ENCODE peak calls at places on chromosome 15, in five cellular contexts. One of them, this sample, is unnamed.

GRCh38 chr15:43775411-43775965 is 1.3 kb downstream of the ELL3 start:
- DNase-seq in K562: no peak
- DNase-seq in H1: peak; percentile 31
- DNase-seq in HepG2: peak; percentile 79
- DNase-seq in GM12878: no peak
- DNase-seq in this sample: no peak

GRCh38 chr15:40787991-40788390 is 18.2 kb downstream of the C15orf62 start:
- DNase-seq in K562: no peak
- DNase-seq in H1: no peak
- DNase-seq in HepG2: no peak
- DNase-seq in GM12878: no peak
- DNase-seq in this sample: no peak

GRCh38 chr15:51071609-51072008 is 23.1 kb downstream of the TNFAIP8L3 start:
- DNase-seq in K562: no peak
- DNase-seq in H1: no peak
- DNase-seq in HepG2: no peak
- DNase-seq in GM12878: no peak
- DNase-seq in this sample: no peak

GRCh38 chr15:70526974-70527325 is 236.4 kb downstream of the UACA start:
- DNase-seq in K562: no peak
- DNase-seq in H1: no peak
- DNase-seq in HepG2: no peak
- DNase-seq in GM12878: no peak
- DNase-seq in this sample: no peak

GRCh38 chr15:68412218-68412617 is 19.7 kb downstream of the ITGA11 start:
- DNase-seq in K562: no peak
- DNase-seq in H1: no peak
- DNase-seq in HepG2: no peak
- DNase-seq in GM12878: no peak
- DNase-seq in this sample: no peak

GRCh38 chr15:100862162-100862561 is 17.5 kb upstream of the ALDH1A3 start:
- DNase-seq in K562: no peak
- DNase-seq in H1: no peak
- DNase-seq in HepG2: no peak
- DNase-seq in GM12878: no peak
- DNase-seq in this sample: no peak

GRCh38 chr15:33910741-33911140 is 57.6 kb upstream of the CHRM5 start:
- DNase-seq in K562: no peak
- DNase-seq in H1: no peak
- DNase-seq in HepG2: no peak
- DNase-seq in GM12878: no peak
- DNase-seq in this sample: no peak

GRCh38 chr15:88509964-88510363 is 36.5 kb downstream of the DET1 start:
- DNase-seq in K562: no peak
- DNase-seq in H1: no peak
- DNase-seq in HepG2: no peak
- DNase-seq in GM12878: no peak
- DNase-seq in this sample: no peak

GRCh38 chr15:28786521-28786920 is 61.9 kb downstream of the GOLGA6L7 start:
- DNase-seq in K562: no peak
- DNase-seq in H1: no peak
- DNase-seq in HepG2: no peak
- DNase-seq in GM12878: no peak
- DNase-seq in this sample: no peak

GRCh38 chr15:90079619-90080559 is 22.4 kb downstream of the IDH2 start:
- DNase-seq in K562: no peak
- DNase-seq in H1: no peak
- DNase-seq in HepG2: no peak
- DNase-seq in GM12878: no peak
- DNase-seq in this sample: no peak
- TF ChIP-seq GABPA in K562: no peak
- TF ChIP-seq GABPA in H1: no peak
- TF ChIP-seq GABPA in HepG2: no peak
- TF ChIP-seq GABPA in GM12878: no peak
- TF ChIP-seq GABPA in this sample: no peak

GRCh38 chr15:63288342-63288741 is 10.9 kb downstream of the APH1B start:
- DNase-seq in K562: no peak
- DNase-seq in H1: no peak
- DNase-seq in HepG2: no peak
- DNase-seq in GM12878: no peak
- DNase-seq in this sample: no peak
- TF ChIP-seq GABPA in K562: no peak
- TF ChIP-seq GABPA in H1: no peak
- TF ChIP-seq GABPA in HepG2: no peak
- TF ChIP-seq GABPA in GM12878: no peak
- TF ChIP-seq GABPA in this sample: no peak

GRCh38 chr15:71788646-71789579 is 21.4 kb upstream of the NR2E3 start:
- DNase-seq in K562: no peak
- DNase-seq in H1: no peak
- DNase-seq in HepG2: no peak
- DNase-seq in GM12878: no peak
- DNase-seq in this sample: no peak
- TF ChIP-seq GABPA in K562: peak; percentile 9
- TF ChIP-seq GABPA in H1: no peak
- TF ChIP-seq GABPA in HepG2: no peak
- TF ChIP-seq GABPA in GM12878: no peak
- TF ChIP-seq GABPA in this sample: no peak

DNA sequence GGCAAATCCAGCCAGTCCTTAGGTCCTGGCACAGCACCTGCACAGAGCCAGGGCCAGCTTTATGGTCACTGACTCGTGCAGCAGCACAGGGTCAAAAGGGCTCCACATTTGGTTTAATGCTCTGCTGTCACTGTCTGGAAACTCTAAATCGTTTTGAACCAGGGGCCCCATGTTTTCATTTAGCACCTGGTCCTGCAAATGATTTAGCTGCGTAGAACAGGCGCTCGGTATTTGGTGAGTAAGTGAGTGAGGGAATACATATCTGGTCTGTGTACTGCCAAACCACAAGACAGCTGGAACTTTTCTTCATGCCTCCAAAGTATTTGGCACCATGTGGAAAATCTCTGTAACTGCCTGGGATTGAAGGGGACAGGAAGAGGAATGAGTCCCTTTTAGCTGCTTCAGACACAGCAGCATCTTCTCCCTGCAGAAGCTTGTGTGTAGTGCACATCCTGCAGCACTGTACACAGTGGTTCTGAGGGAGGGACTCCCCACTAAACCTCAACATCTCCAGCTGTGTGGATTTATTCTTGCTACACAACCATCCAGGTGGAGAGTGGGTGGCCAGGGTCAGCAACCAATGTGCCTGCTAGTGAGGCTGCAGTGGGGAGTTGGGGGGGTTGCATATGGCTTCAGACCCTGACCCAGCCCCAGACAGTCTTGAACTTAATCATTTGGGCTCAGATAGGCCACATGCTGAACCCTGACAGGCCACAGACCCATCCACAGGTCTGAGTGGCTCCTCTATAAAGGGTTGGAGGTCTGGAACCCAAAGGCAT is 1.1 kb downstream of the SH2D7 start:
- DNase-seq in K562: no peak
- DNase-seq in H1: no peak
- DNase-seq in HepG2: no peak
- DNase-seq in GM12878: no peak
- DNase-seq in this sample: no peak
- TF ChIP-seq GABPA in K562: no peak
- TF ChIP-seq GABPA in H1: no peak
- TF ChIP-seq GABPA in HepG2: no peak
- TF ChIP-seq GABPA in GM12878: no peak
- TF ChIP-seq GABPA in this sample: no peak

GRCh38 chr15:63461230-63461629 is 43.2 kb upstream of the USP3 start:
- DNase-seq in K562: no peak
- DNase-seq in H1: peak; percentile 56
- DNase-seq in HepG2: peak; percentile 35
- DNase-seq in GM12878: no peak
- DNase-seq in this sample: no peak

GRCh38 chr15:63460210-63461135 is 43.9 kb upstream of the USP3 start:
- DNase-seq in K562: no peak
- DNase-seq in H1: no peak
- DNase-seq in HepG2: no peak
- DNase-seq in GM12878: no peak
- DNase-seq in this sample: no peak

GRCh38 chr15:63463030-63463429 is 41.4 kb upstream of the USP3 start:
- DNase-seq in K562: no peak
- DNase-seq in H1: no peak
- DNase-seq in HepG2: no peak
- DNase-seq in GM12878: no peak
- DNase-seq in this sample: no peak

GRCh38 chr15:63463793-63464192 is 40.6 kb upstream of the USP3 start:
- DNase-seq in K562: no peak
- DNase-seq in H1: no peak
- DNase-seq in HepG2: no peak
- DNase-seq in GM12878: no peak
- DNase-seq in this sample: no peak

GRCh38 chr15:63462053-63462452 is 42.3 kb upstream of the USP3 start:
- DNase-seq in K562: no peak
- DNase-seq in H1: no peak
- DNase-seq in HepG2: no peak
- DNase-seq in GM12878: no peak
- DNase-seq in this sample: no peak
- TF ChIP-seq GABPA in K562: no peak
- TF ChIP-seq GABPA in H1: no peak
- TF ChIP-seq GABPA in HepG2: no peak
- TF ChIP-seq GABPA in GM12878: no peak
- TF ChIP-seq GABPA in this sample: no peak

GRCh38 chr15:65383456-65383855 is 5.7 kb upstream of the IGDCC3 start:
- DNase-seq in K562: no peak
- DNase-seq in H1: no peak
- DNase-seq in HepG2: no peak
- DNase-seq in GM12878: no peak
- DNase-seq in this sample: no peak
- TF ChIP-seq GABPA in K562: no peak
- TF ChIP-seq GABPA in H1: no peak
- TF ChIP-seq GABPA in HepG2: no peak
- TF ChIP-seq GABPA in GM12878: no peak
- TF ChIP-seq GABPA in this sample: no peak

DNA sequence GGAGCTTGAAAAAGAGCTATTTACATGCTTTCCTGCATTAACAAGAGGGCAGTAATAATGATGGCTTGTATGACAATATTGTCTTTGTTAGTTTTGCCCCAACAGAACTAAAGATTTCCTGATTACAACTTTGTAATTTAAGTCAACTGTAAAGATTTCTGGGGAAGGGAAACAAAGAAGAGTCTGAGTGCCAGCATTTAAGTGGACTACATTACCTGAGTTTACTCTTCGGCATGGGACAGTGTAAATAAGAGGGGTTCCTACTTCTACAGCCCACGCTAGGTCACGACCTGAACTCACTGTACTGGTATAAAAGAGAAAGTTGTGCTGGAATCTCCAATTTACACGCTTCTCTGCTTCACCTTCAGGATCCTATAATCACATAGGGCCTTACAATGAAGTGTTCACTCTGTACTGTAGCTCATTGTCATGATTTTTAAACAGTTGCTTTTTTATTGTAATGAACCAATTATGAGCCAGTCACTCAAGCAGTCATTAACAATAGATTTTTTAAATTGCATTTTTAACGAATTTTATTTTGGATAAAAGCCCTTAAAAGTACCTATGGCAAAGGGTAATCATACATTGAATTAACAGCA is 39.6 kb downstream of the DPH6 start:
- DNase-seq in K562: no peak
- DNase-seq in H1: no peak
- DNase-seq in HepG2: peak; percentile 79
- DNase-seq in GM12878: no peak
- DNase-seq in this sample: no peak
- TF ChIP-seq GABPA in K562: no peak
- TF ChIP-seq GABPA in H1: no peak
- TF ChIP-seq GABPA in HepG2: no peak
- TF ChIP-seq GABPA in GM12878: no peak
- TF ChIP-seq GABPA in this sample: no peak

GRCh38 chr15:98001663-98002194 is 41.2 kb downstream of the ARRDC4 start:
- DNase-seq in K562: no peak
- DNase-seq in H1: no peak
- DNase-seq in HepG2: no peak
- DNase-seq in GM12878: no peak
- DNase-seq in this sample: no peak

GRCh38 chr15:98002874-98003273 is 42.4 kb downstream of the ARRDC4 start:
- DNase-seq in K562: no peak
- DNase-seq in H1: no peak
- DNase-seq in HepG2: peak; percentile 71
- DNase-seq in GM12878: no peak
- DNase-seq in this sample: no peak

GRCh38 chr15:97998307-97999071 is 38.0 kb downstream of the ARRDC4 start:
- DNase-seq in K562: no peak
- DNase-seq in H1: no peak
- DNase-seq in HepG2: no peak
- DNase-seq in GM12878: no peak
- DNase-seq in this sample: no peak

GRCh38 chr15:98002419-98002818 is 41.9 kb downstream of the ARRDC4 start:
- DNase-seq in K562: no peak
- DNase-seq in H1: no peak
- DNase-seq in HepG2: no peak
- DNase-seq in GM12878: no peak
- DNase-seq in this sample: no peak

GRCh38 chr15:98000249-98001203 is 40.0 kb downstream of the ARRDC4 start:
- DNase-seq in K562: no peak
- DNase-seq in H1: no peak
- DNase-seq in HepG2: no peak
- DNase-seq in GM12878: no peak
- DNase-seq in this sample: no peak
- TF ChIP-seq GABPA in K562: no peak
- TF ChIP-seq GABPA in H1: no peak
- TF ChIP-seq GABPA in HepG2: no peak
- TF ChIP-seq GABPA in GM12878: no peak
- TF ChIP-seq GABPA in this sample: no peak

GRCh38 chr15:38660726-38661125 is 96.1 kb upstream of the RASGRP1 start:
- DNase-seq in K562: no peak
- DNase-seq in H1: no peak
- DNase-seq in HepG2: no peak
- DNase-seq in GM12878: no peak
- DNase-seq in this sample: no peak
- TF ChIP-seq GABPA in K562: no peak
- TF ChIP-seq GABPA in H1: no peak
- TF ChIP-seq GABPA in HepG2: no peak
- TF ChIP-seq GABPA in GM12878: no peak
- TF ChIP-seq GABPA in this sample: no peak